ENCODE peak calls at places on chromosomes 3 and 15, in four cellular contexts. One of them, this sample, is unnamed.

GRCh38 chr15:77044228-77045042 is 26.5 kb downstream of the TSPAN3 start:
- DNase-seq in sigmoid colon: no peak
- DNase-seq in mesendoderm: no peak
- DNase-seq in cardiac muscle cell: no peak
- DNase-seq in this sample: no peak

GRCh38 chr3:117958027-117958426 is 1076.6 kb downstream of the IGSF11 start:
- DNase-seq in mesendoderm: no peak
- DNase-seq in cardiac muscle cell: no peak
- DNase-seq in sigmoid colon: no peak
- DNase-seq in this sample: no peak

GRCh38 chr15:84001655-84002054 is 233.9 kb upstream of the GOLGA6L4 start:
- DNase-seq in cardiac muscle cell: no peak
- DNase-seq in sigmoid colon: no peak
- DNase-seq in mesendoderm: no peak
- DNase-seq in this sample: no peak

GRCh38 chr15:76566276-76566675 is 229.7 kb downstream of the ISL2 start:
- DNase-seq in mesendoderm: no peak
- DNase-seq in sigmoid colon: no peak
- DNase-seq in cardiac muscle cell: no peak
- DNase-seq in this sample: no peak

GRCh38 chr3:194890086-194890485 is 204.4 kb downstream of the FAM43A start:
- DNase-seq in cardiac muscle cell: no peak
- DNase-seq in mesendoderm: no peak
- DNase-seq in sigmoid colon: no peak
- DNase-seq in this sample: no peak

GRCh38 chr3:24472358-24472757 is 22.3 kb downstream of the THRB start:
- DNase-seq in mesendoderm: peak; percentile 25
- DNase-seq in cardiac muscle cell: no peak
- DNase-seq in sigmoid colon: no peak
- DNase-seq in this sample: no peak

GRCh38 chr15:64883997-64884511 is 27.6 kb upstream of the ANKDD1A start:
- DNase-seq in mesendoderm: no peak
- DNase-seq in sigmoid colon: peak; percentile 82
- DNase-seq in cardiac muscle cell: peak; percentile 83
- DNase-seq in this sample: peak; percentile 64

GRCh38 chr3:177524742-177525141 is 327.5 kb upstream of the TBL1XR1 start:
- DNase-seq in mesendoderm: no peak
- DNase-seq in cardiac muscle cell: no peak
- DNase-seq in sigmoid colon: no peak
- DNase-seq in this sample: no peak

GRCh38 chr3:186121968-186122367 is 13.1 kb upstream of the ETV5 start:
- DNase-seq in cardiac muscle cell: no peak
- DNase-seq in sigmoid colon: no peak
- DNase-seq in mesendoderm: peak; percentile 80
- DNase-seq in this sample: peak; percentile 77

GRCh38 chr3:58521917-58522680 is 14.9 kb downstream of the ACOX2 start:
- DNase-seq in mesendoderm: peak; percentile 51
- DNase-seq in cardiac muscle cell: no peak
- DNase-seq in sigmoid colon: no peak
- DNase-seq in this sample: peak; percentile 63

GRCh38 chr3:184314363-184314699 is at the start of gene EIF4G1:
- DNase-seq in mesendoderm: peak; percentile 95
- DNase-seq in sigmoid colon: peak; percentile 98
- DNase-seq in cardiac muscle cell: peak; percentile 97
- DNase-seq in this sample: peak; percentile 99

GRCh38 chr3:23800731-23801130 is 5.0 kb upstream of the UBE2E1 start:
- DNase-seq in cardiac muscle cell: peak; percentile 52
- DNase-seq in mesendoderm: no peak
- DNase-seq in sigmoid colon: no peak
- DNase-seq in this sample: no peak

GRCh38 chr3:39086066-39086657 is 21.3 kb downstream of the GORASP1 start:
- DNase-seq in cardiac muscle cell: no peak
- DNase-seq in sigmoid colon: no peak
- DNase-seq in mesendoderm: no peak
- DNase-seq in this sample: no peak
- H3K36me3 ChIP-seq in cardiac muscle cell: peaks cover 48% of the 10 kb centered on the region
- H3K36me3 ChIP-seq in sigmoid colon: peaks cover 15% of the 10 kb centered on the region
- H3K36me3 ChIP-seq in mesendoderm: peaks cover 1% of the 10 kb centered on the region
- H3K36me3 ChIP-seq in this sample: peaks cover 20% of the 10 kb centered on the region

GRCh38 chr15:70627734-70628541 is 135.4 kb downstream of the UACA start:
- DNase-seq in sigmoid colon: no peak
- DNase-seq in cardiac muscle cell: peak; percentile 19
- DNase-seq in mesendoderm: no peak
- DNase-seq in this sample: no peak
- H3K36me3 ChIP-seq in sigmoid colon: no peaks in the 10 kb centered on the region
- H3K36me3 ChIP-seq in cardiac muscle cell: no peaks in the 10 kb centered on the region
- H3K36me3 ChIP-seq in mesendoderm: no peaks in the 10 kb centered on the region
- H3K36me3 ChIP-seq in this sample: no peaks in the 10 kb centered on the region

GRCh38 chr15:90787881-90788280 is 70.7 kb downstream of the BLM start:
- DNase-seq in cardiac muscle cell: peak; percentile 41
- DNase-seq in mesendoderm: no peak
- DNase-seq in sigmoid colon: no peak
- DNase-seq in this sample: no peak
- H3K36me3 ChIP-seq in cardiac muscle cell: no peaks in the 10 kb centered on the region
- H3K36me3 ChIP-seq in mesendoderm: peaks cover 8% of the 10 kb centered on the region
- H3K36me3 ChIP-seq in sigmoid colon: no peaks in the 10 kb centered on the region
- H3K36me3 ChIP-seq in this sample: peaks cover 11% of the 10 kb centered on the region

DNA sequence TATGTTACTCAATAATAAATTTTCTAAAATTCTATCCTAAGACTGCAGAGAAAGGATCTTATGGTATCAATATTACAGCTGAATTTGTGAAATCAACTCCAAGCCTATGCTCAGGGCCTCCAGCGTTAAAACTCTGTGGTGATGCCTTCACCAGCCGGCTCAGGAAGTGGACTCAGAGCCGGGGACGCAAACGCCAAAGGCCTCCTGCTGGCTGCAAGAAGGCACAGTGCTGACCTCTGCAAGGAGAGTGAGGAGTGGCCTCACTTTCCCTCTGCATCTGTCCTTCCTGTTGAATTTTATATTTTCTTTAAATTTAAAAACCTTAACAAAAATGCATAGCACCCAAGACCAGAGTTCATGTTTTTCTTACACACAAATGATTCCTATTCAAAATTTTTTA is 48.5 kb downstream of the HERC2 start:
- DNase-seq in sigmoid colon: no peak
- DNase-seq in mesendoderm: peak; percentile 39
- DNase-seq in cardiac muscle cell: peak; percentile 51
- DNase-seq in this sample: peak; percentile 74
- H3K36me3 ChIP-seq in sigmoid colon: peaks cover 6% of the 10 kb centered on the region
- H3K36me3 ChIP-seq in mesendoderm: peaks cover 7% of the 10 kb centered on the region
- H3K36me3 ChIP-seq in cardiac muscle cell: peaks cover 23% of the 10 kb centered on the region
- H3K36me3 ChIP-seq in this sample: peaks cover 10% of the 10 kb centered on the region

GRCh38 chr3:180974286-180974685 is 15.2 kb downstream of the DNAJC19 start:
- DNase-seq in mesendoderm: no peak
- DNase-seq in sigmoid colon: no peak
- DNase-seq in cardiac muscle cell: no peak
- DNase-seq in this sample: no peak
- H3K36me3 ChIP-seq in mesendoderm: peaks cover 1% of the 10 kb centered on the region
- H3K36me3 ChIP-seq in sigmoid colon: no peaks in the 10 kb centered on the region
- H3K36me3 ChIP-seq in cardiac muscle cell: peaks cover 53% of the 10 kb centered on the region
- H3K36me3 ChIP-seq in this sample: peaks cover 13% of the 10 kb centered on the region

DNA sequence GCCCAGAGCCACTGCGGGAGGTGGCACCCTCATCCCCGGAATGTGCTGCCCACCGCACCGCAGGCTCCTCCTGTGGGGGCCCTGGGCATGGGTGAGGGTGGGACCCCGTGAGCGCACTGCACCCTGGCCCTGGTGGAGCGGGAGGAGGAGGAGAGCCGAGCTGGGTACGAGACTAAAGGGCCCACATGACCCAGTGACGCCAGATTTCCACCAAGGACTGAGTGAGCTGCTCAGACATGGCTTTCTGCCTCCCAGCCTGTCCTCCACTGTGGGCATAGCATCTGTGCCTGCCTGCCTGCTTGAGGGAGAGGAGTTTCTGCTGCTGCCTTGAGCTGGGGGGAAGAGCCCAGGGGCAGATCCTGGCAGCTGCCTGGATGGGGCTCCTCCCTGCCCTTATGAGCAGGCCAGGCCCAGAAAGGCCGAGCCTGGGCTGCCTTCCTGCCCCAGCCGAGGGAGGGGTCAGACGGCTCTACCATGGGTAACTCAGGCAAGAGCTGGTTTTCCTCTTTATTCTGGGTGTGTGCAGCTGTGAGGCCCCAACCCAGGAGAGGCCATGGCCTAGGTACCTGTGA is 88.4 kb downstream of the VGLL4 start:
- DNase-seq in sigmoid colon: no peak
- DNase-seq in mesendoderm: no peak
- DNase-seq in cardiac muscle cell: no peak
- DNase-seq in this sample: peak; percentile 41
- H3K36me3 ChIP-seq in sigmoid colon: no peaks in the 10 kb centered on the region
- H3K36me3 ChIP-seq in mesendoderm: peaks cover 2% of the 10 kb centered on the region
- H3K36me3 ChIP-seq in cardiac muscle cell: peaks cover 23% of the 10 kb centered on the region
- H3K36me3 ChIP-seq in this sample: peaks cover 1% of the 10 kb centered on the region